ENCODE peak calls at places on chromosomes 3 and 15, in nine cellular contexts. J is ovary, S is left ventricle myocardium inferior, B is IMR-90, Y is body of pancreas, K is osteoblast, G is T-helper 17 cell, O is EL, R is GM04503. L is an unnamed sample.

GRCh38 chr3:128808672-128809071 is 70.7 kb upstream of the ACAD9 start:
- DNase-seq in J (no peak), S (no peak), B (no peak), Y (no peak), K (no peak), G (no peak), O (no peak), R (no peak), L (no peak)

GRCh38 chr15:85752591-85752990 is 42.1 kb downstream of the KLHL25 start:
- DNase-seq in J (peak; percentile 21), S (no peak), B (no peak), Y (peak; percentile 92), K (no peak), G (no peak), O (no peak), R (no peak), L (no peak)

GRCh38 chr3:161560006-161560637 is 63.5 kb downstream of the OTOL1 start:
- DNase-seq in J (peak; percentile 20), S (peak; percentile 18), B (peak; percentile 7), Y (peak; percentile 23), K (peak; percentile 47), G (no peak), O (peak; percentile 51), R (no peak), L (no peak)

GRCh38 chr3:96796101-96796500 is 18.3 kb upstream of the EPHA6 start:
- DNase-seq in J (no peak), S (no peak), B (no peak), Y (no peak), K (no peak), G (no peak), O (no peak), R (no peak), L (no peak)

GRCh38 chr3:56826831-56827722 is 25.3 kb upstream of the ARHGEF3 start:
- DNase-seq in J (no peak), S (no peak), B (peak; percentile 16), Y (no peak), K (no peak), G (no peak), O (peak; percentile 13), R (no peak), L (no peak)

GRCh38 chr15:74411686-74412085 is 22.1 kb downstream of the SEMA7A start:
- DNase-seq in J (no peak), S (no peak), B (no peak), Y (no peak), K (peak; percentile 85), G (no peak), O (no peak), R (no peak), L (no peak)

GRCh38 chr15:79430901-79431635 is 1.1 kb upstream of the MINAR1 start:
- DNase-seq in J (no peak), S (no peak), B (no peak), Y (peak; percentile 26), K (no peak), G (no peak), O (no peak), R (no peak), L (no peak)

GRCh38 chr15:42100021-42100800 is 5.8 kb upstream of the PLA2G4D start:
- DNase-seq in J (no peak), S (no peak), B (peak; percentile 6), Y (no peak), K (peak; percentile 73), G (no peak), O (peak; percentile 56), R (no peak), L (no peak)

GRCh38 chr15:37034835-37035234 is 65.5 kb downstream of the MEIS2 start:
- DNase-seq in J (no peak), S (no peak), B (no peak), Y (no peak), K (no peak), G (no peak), O (no peak), R (no peak), L (no peak)

GRCh38 chr3:58691997-58692396 is 25.4 kb upstream of the FAM3D start:
- DNase-seq in J (no peak), S (no peak), B (peak; percentile 7), Y (no peak), K (no peak), G (no peak), O (peak; percentile 12), R (no peak), L (no peak)

GRCh38 chr3:105944721-105945120 is 75.9 kb upstream of the CBLB start:
- DNase-seq in J (no peak), S (no peak), B (peak; percentile 88), Y (no peak), K (peak; percentile 63), G (no peak), O (peak; percentile 89), R (peak; percentile 41), L (no peak)

GRCh38 chr3:46987485-46988401 is 8.3 kb downstream of the NBEAL2 start:
- DNase-seq in J (no peak), S (peak; percentile 74), B (no peak), Y (peak; percentile 38), K (peak; percentile 71), G (peak; percentile 90), O (peak; percentile 41), R (no peak), L (peak; percentile 96)

GRCh38 chr3:133881987-133882825 is 13.5 kb downstream of the RAB6B start:
- DNase-seq in J (no peak), S (no peak), B (no peak), Y (no peak), K (no peak), G (no peak), O (no peak), R (no peak), L (peak; percentile 28)